ENCODE peak calls at places on chromosomes 12 and 14, in seven cellular contexts. D, B, M, Z, C, U and H are unnamed samples.

GRCh38 chr12:42638011-42638410 is 48.5 kb upstream of the PRICKLE1 start:
- DNase-seq in Z (no peak), U (no peak), B (no peak), C (no peak), D (no peak), M (no peak), H (no peak)

GRCh38 chr12:55830601-55831406 is 1.4 kb upstream of the DNAJC14 start:
- DNase-seq in U (no peak), B (peak; percentile 73), M (peak; percentile 39), D (peak; percentile 60), Z (peak; percentile 64), C (peak; percentile 62), H (peak; percentile 75)

GRCh38 chr12:124752437-124753229 is 111.0 kb downstream of the SCARB1 start:
- DNase-seq in B (peak; percentile 81), M (no peak), U (no peak), D (peak; percentile 74), Z (no peak), C (no peak), H (no peak)

GRCh38 chr14:42437809-42438208 is 831.1 kb downstream of the LRFN5 start:
- DNase-seq in D (no peak), C (no peak), Z (no peak), M (no peak), B (no peak), U (no peak), H (no peak)

GRCh38 chr12:82803201-82803600 is 116.5 kb downstream of the TMTC2 start:
- DNase-seq in C (no peak), M (no peak), D (no peak), B (no peak), U (no peak), Z (no peak), H (no peak)

GRCh38 chr12:32089156-32089950 is 17.3 kb upstream of the BICD1 start:
- DNase-seq in B (no peak), M (peak; percentile 70), D (no peak), Z (no peak), C (peak; percentile 84), U (no peak), H (no peak)

GRCh38 chr12:52871291-52871961 is 22.6 kb upstream of the KRT78 start:
- DNase-seq in U (peak; percentile 94), D (no peak), Z (no peak), M (no peak), C (peak; percentile 96), B (peak; percentile 58), H (no peak)

GRCh38 chr12:66149702-66150398 is 19.3 kb upstream of the LLPH start:
- DNase-seq in C (no peak), B (no peak), U (no peak), D (no peak), Z (peak; percentile 55), M (no peak), H (no peak)

GRCh38 chr14:66508846-66509621 is 1.1 kb downstream of the GPHN start:
- DNase-seq in C (peak; percentile 53), U (no peak), Z (peak; percentile 25), M (no peak), B (no peak), D (peak; percentile 48), H (no peak)

GRCh38 chr12:6367065-6367968 is 8.0 kb downstream of the SCNN1A start:
- DNase-seq in B (no peak), M (no peak), U (no peak), Z (peak; percentile 51), D (peak; percentile 83), C (peak; percentile 49), H (peak; percentile 87)

GRCh38 chr12:117076410-117077372 is 22.5 kb downstream of the TESC start:
- DNase-seq in D (no peak), Z (no peak), U (no peak), B (no peak), C (peak; percentile 18), M (peak; percentile 57), H (no peak)

GRCh38 chr14:22282429-22282828 is 306.6 kb downstream of the DAD1 start:
- DNase-seq in Z (no peak), C (no peak), D (peak; percentile 90), U (no peak), B (no peak), M (no peak), H (peak; percentile 86)

GRCh38 chr12:108629824-108630476 is 3.7 kb downstream of the SELPLG start:
- DNase-seq in B (peak; percentile 89), M (no peak), D (no peak), U (peak; percentile 93), C (peak; percentile 95), Z (peak; percentile 68), H (no peak)

GRCh38 chr14:79278798-79279644 is 932.3 kb downstream of the DIO2 start:
- DNase-seq in D (no peak), M (peak; percentile 83), Z (peak; percentile 78), U (peak; percentile 94), C (peak; percentile 95), B (peak; percentile 59), H (no peak)

GRCh38 chr12:105317453-105317852 is 13.0 kb upstream of the C12orf75 start:
- DNase-seq in Z (no peak), M (no peak), C (peak; percentile 87), U (peak; percentile 48), B (peak; percentile 77), D (no peak), H (no peak)

GRCh38 chr12:11762723-11763326 is 113.4 kb downstream of the ETV6 start:
- DNase-seq in U (no peak), D (no peak), C (peak; percentile 27), Z (no peak), M (no peak), B (no peak), H (peak; percentile 47)

GRCh38 chr12:124874988-124875802 is 11.5 kb upstream of the SCARB1 start:
- DNase-seq in U (no peak), Z (no peak), B (no peak), M (no peak), C (no peak), D (no peak), H (no peak)

GRCh38 chr12:68234140-68234539 is 8.5 kb upstream of the IL26 start:
- DNase-seq in U (no peak), Z (no peak), D (no peak), C (no peak), M (no peak), B (no peak), H (no peak)

GRCh38 chr12:121214855-121215745 is 5.2 kb downstream of the P2RX4 start:
- DNase-seq in D (no peak), C (peak; percentile 93), B (peak; percentile 93), Z (peak; percentile 78), U (peak; percentile 59), M (no peak), H (no peak)

GRCh38 chr12:55670213-55670730 is 33.6 kb downstream of the OR10P1 start:
- DNase-seq in M (no peak), C (no peak), B (no peak), D (no peak), Z (no peak), U (no peak), H (no peak)

GRCh38 chr12:29711381-29711780 is 72.4 kb downstream of the TMTC1 start:
- DNase-seq in B (peak; percentile 38), D (peak; percentile 14), U (no peak), C (no peak), M (no peak), Z (no peak), H (no peak)

GRCh38 chr14:92847220-92848148 is 53.4 kb downstream of the GOLGA5 start:
- DNase-seq in U (no peak), D (no peak), Z (no peak), C (no peak), M (no peak), B (no peak), H (no peak)

GRCh38 chr12:59041241-59042121 is 121.2 kb upstream of the LRIG3 start:
- DNase-seq in B (peak; percentile 81), D (no peak), C (peak; percentile 88), U (peak; percentile 93), M (no peak), Z (no peak), H (no peak)

GRCh38 chr12:6114476-6114870 is 10.0 kb downstream of the VWF start:
- DNase-seq in U (no peak), D (no peak), M (no peak), B (no peak), C (no peak), Z (no peak), H (no peak)

GRCh38 chr14:100664234-100664633 is 62.5 kb upstream of the DLK1 start:
- DNase-seq in U (no peak), M (no peak), D (no peak), B (no peak), C (no peak), Z (no peak), H (no peak)

GRCh38 chr12:4280351-4281163 is 7.0 kb downstream of the CCND2 start:
- DNase-seq in B (no peak), M (no peak), U (no peak), Z (peak; percentile 86), D (no peak), C (no peak), H (no peak)

GRCh38 chr14:71764701-71765347 is 167.4 kb upstream of the RGS6 start:
- DNase-seq in U (no peak), C (peak; percentile 18), M (no peak), B (no peak), Z (no peak), D (no peak), H (no peak)

GRCh38 chr12:40149673-40150260 is 43.9 kb upstream of the SLC2A13 start:
- DNase-seq in Z (no peak), B (peak; percentile 8), C (no peak), D (no peak), M (no peak), U (peak; percentile 12), H (no peak)

GRCh38 chr12:116516657-116517056 is 42.5 kb upstream of the MAP1LC3B2 start:
- DNase-seq in D (no peak), M (no peak), B (no peak), C (no peak), U (no peak), Z (no peak), H (no peak)

GRCh38 chr12:118680361-118680963 is 300.9 kb upstream of the SRRM4 start:
- DNase-seq in D (peak; percentile 42), Z (no peak), B (no peak), U (no peak), C (peak; percentile 3), M (no peak), H (no peak)

GRCh38 chr12:122129131-122129530 is 44.9 kb downstream of the IL31 start:
- DNase-seq in D (no peak), Z (no peak), M (no peak), U (no peak), C (no peak), B (no peak), H (no peak)

GRCh38 chr12:46674126-46674525 is 151.7 kb downstream of the SLC38A4 start:
- DNase-seq in B (no peak), D (no peak), M (no peak), U (no peak), Z (no peak), C (no peak), H (no peak)